ENCODE peak calls at places on chromosome 9, in seven cellular contexts. U, A, E, Q, N, I and B are unnamed samples.

GRCh38 chr9:123111977-123112869 is 78.8 kb downstream of the GPR21 start:
- DNase-seq in U (no peak), A (peak; percentile 41), E (peak; percentile 8), Q (no peak), N (no peak), I (no peak), B (no peak)

GRCh38 chr9:111481885-111482636 is 2.1 kb downstream of the ECPAS start:
- DNase-seq in U (peak; percentile 8), A (peak; percentile 62), E (no peak), Q (peak; percentile 72), N (peak; percentile 3), I (no peak), B (no peak)

GRCh38 chr9:130846487-130847305 is 11.6 kb downstream of the ABL1 start:
- DNase-seq in U (peak; percentile 54), A (peak; percentile 50), E (no peak), Q (peak; percentile 84), N (no peak), I (no peak), B (no peak)

GRCh38 chr9:77817590-77818311 is 169.6 kb upstream of the GNA14 start:
- DNase-seq in U (no peak), A (no peak), E (no peak), Q (no peak), N (no peak), I (no peak), B (no peak)

GRCh38 chr9:136740971-136741884 is 1.5 kb downstream of the LCN10 start:
- DNase-seq in U (no peak), A (no peak), E (peak; percentile 34), Q (no peak), N (no peak), I (no peak), B (no peak)

GRCh38 chr9:126678989-126679388 is 65.3 kb downstream of the LMX1B start:
- DNase-seq in U (no peak), A (peak; percentile 50), E (no peak), Q (no peak), N (no peak), I (no peak), B (no peak)

GRCh38 chr9:129030191-129030590 is 2.1 kb upstream of the SH3GLB2 start:
- DNase-seq in U (peak; percentile 30), A (peak; percentile 70), E (no peak), Q (no peak), N (no peak), I (no peak), B (no peak)

GRCh38 chr9:132135456-132135855 is 26.4 kb upstream of the NTNG2 start:
- DNase-seq in U (no peak), A (no peak), E (no peak), Q (no peak), N (no peak), I (no peak), B (no peak)

GRCh38 chr9:78575041-78575440 is 278.1 kb downstream of the PSAT1 start:
- DNase-seq in U (no peak), A (no peak), E (no peak), Q (no peak), N (no peak), I (no peak), B (no peak)

GRCh38 chr9:113593682-113594281 is 130.3 kb downstream of the RGS3 start:
- DNase-seq in U (peak; percentile 97), A (peak; percentile 96), E (no peak), Q (peak; percentile 95), N (peak; percentile 85), I (no peak), B (no peak)